ENCODE peak calls at places on chromosomes 6 and 20, in ten cellular contexts. R is IMR-90, T is ovary, Z is sigmoid colon, M is H1, E is stomach, U is H54, K is lower leg skin, H is right lobe of liver, S is uterus. F is an unnamed sample.

GRCh38 chr6:10429638-10430427 is 15.0 kb upstream of the TFAP2A start:
- DNase-seq in R (peak), T (no peak), Z (no peak), M (no peak), E (no peak), U (no peak), K (no peak), H (no peak), S (no peak), F (no peak)

GRCh38 chr6:2807342-2808090 is 34.1 kb downstream of the SERPINB1 start:
- DNase-seq in R (peak), T (no peak), Z (no peak), M (no peak), E (no peak), U (no peak), K (no peak), H (no peak), S (no peak), F (no peak)

GRCh38 chr20:62774076-62774714 is 22.1 kb upstream of the MRGBP start:
- DNase-seq in R (no peak), T (no peak), Z (no peak), M (no peak), E (no peak), U (no peak), K (no peak), H (no peak), S (no peak), F (no peak)

GRCh38 chr6:50030777-50031562 is 9.2 kb upstream of the DEFB110 start:
- DNase-seq in R (peak), T (no peak), Z (no peak), M (peak), E (no peak), U (peak), K (no peak), H (no peak), S (no peak), F (no peak)

GRCh38 chr6:26104457-26105108 is 17.4 kb downstream of the HFE start:
- DNase-seq in R (no peak), T (no peak), Z (no peak), M (no peak), E (no peak), U (no peak), K (no peak), H (peak), S (peak), F (peak)

GRCh38 chr6:51854876-51855275 is 232.5 kb downstream of the PKHD1 start:
- DNase-seq in R (no peak), T (no peak), Z (no peak), M (no peak), E (no peak), U (no peak), K (no peak), H (no peak), S (no peak), F (no peak)

GRCh38 chr20:5529331-5530142 is 212.8 kb upstream of the PROKR2 start:
- DNase-seq in R (peak), T (peak), Z (peak), M (peak), E (peak), U (peak), K (peak), H (peak), S (peak), F (peak)

GRCh38 chr6:46186583-46186982 is 15.8 kb upstream of the ENPP5 start:
- DNase-seq in R (no peak), T (no peak), Z (no peak), M (no peak), E (no peak), U (no peak), K (no peak), H (no peak), S (no peak), F (no peak)

GRCh38 chr6:146357578-146358340 is 185.9 kb upstream of the RAB32 start:
- DNase-seq in R (peak), T (no peak), Z (no peak), M (no peak), E (no peak), U (peak), K (no peak), H (no peak), S (no peak), F (no peak)

GRCh38 chr6:101178748-101179147 is 214.8 kb upstream of the GRIK2 start:
- DNase-seq in R (no peak), T (no peak), Z (no peak), M (no peak), E (no peak), U (no peak), K (no peak), H (no peak), S (no peak), F (no peak)

GRCh38 chr6:160971151-160971550 is 20.4 kb upstream of the MAP3K4 start:
- DNase-seq in R (no peak), T (no peak), Z (no peak), M (no peak), E (no peak), U (no peak), K (no peak), H (no peak), S (no peak), F (no peak)

GRCh38 chr6:22295145-22295544 is 1.7 kb downstream of the PRL start:
- DNase-seq in R (no peak), T (no peak), Z (no peak), M (no peak), E (no peak), U (no peak), K (no peak), H (no peak), S (no peak), F (no peak)

GRCh38 chr20:5448449-5449118 is 131.8 kb upstream of the PROKR2 start:
- DNase-seq in R (peak), T (no peak), Z (no peak), M (peak), E (peak), U (peak), K (peak), H (peak), S (no peak), F (peak)

GRCh38 chr6:91486200-91486599 is 899.3 kb upstream of the MAP3K7 start:
- DNase-seq in R (no peak), T (no peak), Z (no peak), M (no peak), E (no peak), U (no peak), K (no peak), H (no peak), S (no peak), F (no peak)

GRCh38 chr20:38066969-38067716 is 33.6 kb downstream of the RPRD1B start:
- DNase-seq in R (no peak), T (no peak), Z (no peak), M (no peak), E (no peak), U (no peak), K (no peak), H (no peak), S (no peak), F (no peak)

GRCh38 chr20:38926934-38927616 is 858 bp downstream of the FAM83D start:
- DNase-seq in R (peak), T (no peak), Z (no peak), M (no peak), E (no peak), U (no peak), K (no peak), H (no peak), S (no peak), F (no peak)

GRCh38 chr6:39231386-39231785 is 2.1 kb upstream of the KCNK5 start:
- DNase-seq in R (no peak), T (no peak), Z (no peak), M (no peak), E (no peak), U (no peak), K (no peak), H (no peak), S (no peak), F (no peak)

GRCh38 chr20:23540624-23541023 is 27.7 kb downstream of the CST9L start:
- DNase-seq in R (no peak), T (no peak), Z (no peak), M (no peak), E (no peak), U (no peak), K (no peak), H (no peak), S (no peak), F (no peak)

GRCh38 chr6:110608151-110608550 is 131.7 kb upstream of the SLC22A16 start:
- DNase-seq in R (no peak), T (no peak), Z (no peak), M (no peak), E (no peak), U (no peak), K (no peak), H (no peak), S (no peak), F (no peak)

GRCh38 chr6:151546941-151547659 is 53.3 kb downstream of the CCDC170 start:
- DNase-seq in R (no peak), T (no peak), Z (no peak), M (peak), E (no peak), U (no peak), K (no peak), H (no peak), S (no peak), F (no peak)

GRCh38 chr6:159042003-159042823 is 2.6 kb downstream of the TAGAP start:
- DNase-seq in R (peak), T (peak), Z (peak), M (peak), E (peak), U (peak), K (no peak), H (peak), S (peak), F (peak)

GRCh38 chr6:73579851-73580246 is 59.0 kb upstream of the EEF1A1 start:
- DNase-seq in R (peak), T (peak), Z (no peak), M (peak), E (peak), U (peak), K (peak), H (peak), S (peak), F (no peak)

GRCh38 chr6:132820629-132821381 is 6.4 kb downstream of the RPS12 start:
- DNase-seq in R (peak), T (no peak), Z (no peak), M (no peak), E (no peak), U (no peak), K (no peak), H (no peak), S (no peak), F (no peak)

GRCh38 chr6:132817554-132818403 is 3.4 kb downstream of the RPS12 start:
- DNase-seq in R (no peak), T (no peak), Z (no peak), M (no peak), E (no peak), U (no peak), K (no peak), H (no peak), S (no peak), F (no peak)

GRCh38 chr6:132818404-132819359 is 4.3 kb downstream of the RPS12 start:
- DNase-seq in R (peak), T (no peak), Z (no peak), M (no peak), E (no peak), U (no peak), K (no peak), H (no peak), S (no peak), F (no peak)

GRCh38 chr6:132816665-132817064 is 2.3 kb downstream of the RPS12 start:
- DNase-seq in R (no peak), T (no peak), Z (no peak), M (no peak), E (no peak), U (no peak), K (no peak), H (no peak), S (no peak), F (no peak)

DNA sequence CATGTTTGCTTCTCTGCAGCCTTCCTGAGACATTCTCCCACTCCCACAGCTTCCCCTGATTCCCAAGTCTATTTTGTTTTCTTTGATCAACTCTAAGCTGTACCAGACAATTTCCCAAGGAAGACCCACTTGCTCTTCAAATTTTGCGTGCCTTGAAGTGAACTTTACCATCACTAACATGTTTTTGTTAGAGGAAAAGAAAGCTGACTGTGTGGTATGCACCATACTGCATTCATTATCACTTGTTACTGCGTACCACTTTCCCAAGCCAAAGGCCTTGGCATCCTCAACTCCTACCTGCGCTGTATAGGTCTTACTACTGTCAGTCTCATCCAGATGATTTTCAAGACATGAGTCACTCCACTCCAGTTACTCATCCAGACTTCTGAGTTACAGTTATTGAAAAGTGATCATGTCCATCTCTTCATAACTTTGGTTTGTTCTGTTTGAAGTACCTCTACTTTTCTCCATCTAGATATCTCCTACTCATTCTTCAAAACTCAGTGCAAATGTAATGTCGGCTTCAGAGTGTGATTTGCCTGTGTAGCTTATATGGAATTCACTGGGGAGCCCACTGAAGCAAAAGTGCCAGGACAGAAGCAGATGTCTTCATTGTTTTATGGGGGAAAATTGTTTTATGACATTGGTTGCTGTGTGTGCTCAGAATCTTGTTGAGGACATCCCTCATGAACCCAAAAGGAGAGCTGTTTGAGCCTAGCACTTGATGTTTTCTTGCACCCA is 5.2 kb downstream of the RPS12 start:
- DNase-seq in R (peak), T (no peak), Z (no peak), M (no peak), E (no peak), U (no peak), K (no peak), H (no peak), S (no peak), F (no peak)
- TF ChIP-seq POLR2A in R (no peak), T (no peak), Z (no peak), M (peak), E (no peak), U (no peak), K (no peak), H (no peak), S (no peak), F (no peak)

GRCh38 chr20:41152108-41152757 is 14.9 kb downstream of the PLCG1 start:
- DNase-seq in R (no peak), T (no peak), Z (no peak), M (no peak), E (no peak), U (no peak), K (no peak), H (no peak), S (no peak), F (no peak)

GRCh38 chr20:41151134-41151869 is 14.0 kb downstream of the PLCG1 start:
- DNase-seq in R (no peak), T (no peak), Z (no peak), M (no peak), E (no peak), U (no peak), K (no peak), H (no peak), S (no peak), F (no peak)

GRCh38 chr20:41148956-41149355 is 11.6 kb downstream of the PLCG1 start:
- DNase-seq in R (no peak), T (no peak), Z (no peak), M (no peak), E (no peak), U (no peak), K (no peak), H (no peak), S (no peak), F (no peak)

GRCh38 chr20:41149679-41150131 is 12.4 kb downstream of the PLCG1 start:
- DNase-seq in R (peak), T (no peak), Z (no peak), M (no peak), E (no peak), U (peak), K (no peak), H (no peak), S (no peak), F (peak)

DNA sequence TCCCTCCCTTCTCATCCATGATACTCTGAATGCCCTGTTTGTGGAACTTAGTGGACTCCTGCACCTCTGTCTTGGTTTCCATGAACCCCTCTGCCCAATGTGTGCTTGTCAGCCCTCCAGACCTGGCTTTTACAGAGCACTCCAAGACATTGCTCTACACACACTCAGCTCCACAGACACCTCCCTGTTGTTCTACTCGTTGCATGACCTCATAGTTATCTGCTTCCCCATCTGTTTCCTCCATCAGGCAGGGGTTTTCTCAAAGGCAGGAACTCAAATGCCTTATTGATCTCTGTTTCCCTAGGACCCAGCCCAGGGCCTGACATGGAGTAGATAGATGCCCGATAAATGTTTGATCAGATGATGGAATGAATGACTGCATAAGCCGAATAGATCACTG is 13.3 kb downstream of the PLCG1 start:
- DNase-seq in R (peak), T (no peak), Z (no peak), M (no peak), E (no peak), U (no peak), K (no peak), H (no peak), S (no peak), F (no peak)
- TF ChIP-seq POLR2A in R (no peak), T (no peak), Z (no peak), M (no peak), E (no peak), U (no peak), K (no peak), H (no peak), S (no peak), F (no peak)

GRCh38 chr6:42929928-42930360 is 664 bp downstream of the CNPY3 start:
- DNase-seq in R (peak), T (no peak), Z (peak), M (no peak), E (peak), U (no peak), K (peak), H (no peak), S (no peak), F (no peak)
- TF ChIP-seq POLR2A in R (no peak), T (no peak), Z (no peak), M (no peak), E (no peak), U (no peak), K (no peak), H (no peak), S (no peak), F (no peak)

GRCh38 chr6:31399589-31400466 is 3.6 kb upstream of the MICA start:
- DNase-seq in R (peak), T (peak), Z (peak), M (no peak), E (peak), U (peak), K (peak), H (peak), S (peak), F (peak)

GRCh38 chr6:31400467-31401289 is 2.7 kb upstream of the MICA start:
- DNase-seq in R (peak), T (peak), Z (peak), M (no peak), E (peak), U (no peak), K (peak), H (peak), S (peak), F (peak)

GRCh38 chr6:31403283-31403989 is at the start of gene MICA:
- DNase-seq in R (peak), T (peak), Z (peak), M (peak), E (peak), U (peak), K (peak), H (peak), S (peak), F (peak)

GRCh38 chr6:31402324-31403282 is 792 bp upstream of the MICA start:
- DNase-seq in R (no peak), T (no peak), Z (peak), M (no peak), E (peak), U (no peak), K (peak), H (no peak), S (no peak), F (peak)

GRCh38 chr6:31401403-31401802 is 2.0 kb upstream of the MICA start:
- DNase-seq in R (peak), T (peak), Z (peak), M (no peak), E (peak), U (no peak), K (peak), H (no peak), S (peak), F (peak)
- TF ChIP-seq POLR2A in R (no peak), T (peak), Z (peak), M (no peak), E (no peak), U (no peak), K (no peak), H (peak), S (peak), F (peak)

GRCh38 chr20:34998331-34998950 is 42.8 kb downstream of the MYH7B start:
- DNase-seq in R (no peak), T (no peak), Z (no peak), M (no peak), E (no peak), U (no peak), K (no peak), H (no peak), S (no peak), F (no peak)
- TF ChIP-seq POLR2A in R (no peak), T (no peak), Z (no peak), M (no peak), E (no peak), U (no peak), K (no peak), H (no peak), S (no peak), F (no peak)

GRCh38 chr6:53984163-53984562 is 127.1 kb upstream of the MLIP start:
- DNase-seq in R (peak), T (no peak), Z (no peak), M (no peak), E (no peak), U (peak), K (no peak), H (no peak), S (no peak), F (no peak)

GRCh38 chr6:53984581-53984980 is 126.7 kb upstream of the MLIP start:
- DNase-seq in R (no peak), T (no peak), Z (no peak), M (no peak), E (no peak), U (no peak), K (no peak), H (no peak), S (no peak), F (no peak)

GRCh38 chr6:53982361-53983050 is 128.7 kb upstream of the MLIP start:
- DNase-seq in R (peak), T (no peak), Z (no peak), M (no peak), E (no peak), U (no peak), K (no peak), H (no peak), S (no peak), F (no peak)

GRCh38 chr6:53985361-53985760 is 125.9 kb upstream of the MLIP start:
- DNase-seq in R (no peak), T (no peak), Z (no peak), M (no peak), E (no peak), U (no peak), K (no peak), H (no peak), S (no peak), F (no peak)

GRCh38 chr6:53983301-53983700 is 127.9 kb upstream of the MLIP start:
- DNase-seq in R (no peak), T (no peak), Z (no peak), M (no peak), E (no peak), U (no peak), K (no peak), H (no peak), S (no peak), F (no peak)
- TF ChIP-seq POLR2A in R (no peak), T (no peak), Z (no peak), M (no peak), E (no peak), U (no peak), K (no peak), H (no peak), S (no peak), F (no peak)

GRCh38 chr6:30820196-30820595 is 64.1 kb upstream of the DDR1 start:
- DNase-seq in R (peak), T (no peak), Z (no peak), M (no peak), E (peak), U (peak), K (peak), H (no peak), S (no peak), F (no peak)
- TF ChIP-seq POLR2A in R (no peak), T (no peak), Z (no peak), M (no peak), E (no peak), U (no peak), K (no peak), H (no peak), S (no peak), F (no peak)

GRCh38 chr6:24720131-24720603 is 1.2 kb upstream of the C6orf62 start:
- DNase-seq in R (peak), T (peak), Z (peak), M (no peak), E (peak), U (no peak), K (peak), H (peak), S (peak), F (peak)
- TF ChIP-seq POLR2A in R (no peak), T (no peak), Z (no peak), M (no peak), E (no peak), U (no peak), K (no peak), H (no peak), S (no peak), F (no peak)

F was measured in Peyer's patch.